ENCODE peak calls at places on chromosomes 7 and 10, in seven cellular contexts. D is A549, N is HT1080, S is T follicular helper cell, P is SK-N-SH, F is RWPE1, C is C1 segment of cervical spinal cord. B is an unnamed sample.

GRCh38 chr7:46551603-46552002 is 630.5 kb upstream of the IGFBP3 start:
- DNase-seq in P (no peak), S (no peak), N (no peak), C (no peak), D (no peak), F (no peak), B (no peak)

GRCh38 chr10:241451-241850 is 106.2 kb downstream of the ZMYND11 start:
- DNase-seq in S (no peak), C (no peak), N (no peak), D (no peak), P (no peak), F (no peak), B (no peak)

GRCh38 chr10:21488246-21488953 is 37.1 kb downstream of the SKIDA1 start:
- DNase-seq in S (no peak), D (peak), C (no peak), N (no peak), P (no peak), F (no peak), B (no peak)

GRCh38 chr7:70884809-70885208 is 247.1 kb upstream of the GALNT17 start:
- DNase-seq in F (no peak), D (no peak), C (no peak), P (no peak), S (no peak), N (no peak), B (no peak)

GRCh38 chr10:133590226-133590969 is 25.0 kb upstream of the SYCE1 start:
- DNase-seq in D (no peak), N (no peak), S (no peak), F (no peak), P (no peak), C (no peak), B (no peak)

GRCh38 chr7:26369519-26370385 is 78.1 kb downstream of the SNX10 start:
- DNase-seq in F (peak), S (peak), N (peak), D (peak), P (peak), C (no peak), B (peak)

GRCh38 chr7:27134392-27134791 is 3.8 kb upstream of the HOXA4 start:
- DNase-seq in F (peak), C (no peak), S (no peak), D (no peak), N (peak), P (no peak), B (peak)

GRCh38 chr10:92290076-92290836 is 622 bp downstream of the CPEB3 start:
- DNase-seq in S (peak), C (peak), N (peak), P (no peak), D (peak), F (peak), B (no peak)

GRCh38 chr10:125159932-125160855 is at the start of gene CTBP2:
- DNase-seq in C (no peak), D (peak), P (peak), S (no peak), N (peak), F (no peak), B (no peak)

GRCh38 chr10:131242007-131242406 is 69.5 kb downstream of the TCERG1L start:
- DNase-seq in F (no peak), N (peak), C (no peak), P (peak), S (no peak), D (peak), B (no peak)

GRCh38 chr7:217781-218180 is 25.4 kb downstream of the FAM20C start:
- DNase-seq in D (no peak), P (no peak), N (no peak), F (no peak), C (no peak), S (no peak), B (no peak)

GRCh38 chr7:88106430-88106829 is 113.4 kb downstream of the SRI start:
- DNase-seq in S (no peak), F (no peak), D (no peak), P (no peak), N (no peak), C (no peak), B (no peak)

GRCh38 chr10:94546058-94546595 is 539 bp downstream of the HELLS start:
- DNase-seq in S (no peak), F (peak), D (peak), P (peak), C (no peak), N (peak), B (no peak)

GRCh38 chr10:43102063-43102828 is 25.4 kb downstream of the RET start:
- DNase-seq in N (no peak), C (no peak), P (no peak), F (no peak), S (no peak), D (no peak), B (no peak)

GRCh38 chr10:107831772-107832171 is 667.3 kb upstream of the SORCS1 start:
- DNase-seq in N (no peak), C (no peak), S (no peak), D (no peak), F (no peak), P (no peak), B (no peak)

GRCh38 chr10:5895804-5896203 is 5.8 kb downstream of the FBH1 start:
- DNase-seq in S (no peak), F (no peak), P (no peak), D (no peak), C (no peak), N (no peak), B (no peak)

GRCh38 chr10:7397636-7398035 is 13.2 kb downstream of the SFMBT2 start:
- DNase-seq in N (no peak), C (no peak), P (no peak), F (no peak), S (no peak), D (no peak), B (no peak)

GRCh38 chr7:135899458-135899857 is 77.7 kb downstream of the MTPN start:
- DNase-seq in S (no peak), D (no peak), C (no peak), P (no peak), F (no peak), N (no peak), B (no peak)

GRCh38 chr10:98045785-98046389 is 15.5 kb upstream of the CRTAC1 start:
- DNase-seq in N (peak), P (peak), C (no peak), S (peak), D (peak), F (peak), B (no peak)

GRCh38 chr10:63115732-63116383 is 17.3 kb upstream of the NRBF2 start:
- DNase-seq in N (no peak), S (no peak), D (peak), F (peak), P (no peak), C (peak), B (peak)

GRCh38 chr7:134702366-134703240 is 56.0 kb downstream of the BPGM start:
- DNase-seq in C (no peak), F (no peak), D (no peak), P (no peak), N (no peak), S (no peak), B (no peak)

GRCh38 chr10:129845081-129845823 is 118.8 kb downstream of the EBF3 start:
- DNase-seq in S (no peak), P (no peak), C (no peak), F (no peak), D (no peak), N (no peak), B (no peak)

GRCh38 chr7:128322040-128322643 is 21.6 kb downstream of the RBM28 start:
- DNase-seq in N (peak), P (peak), D (peak), C (no peak), F (peak), S (no peak), B (peak)

GRCh38 chr7:74083928-74084721 is 521 bp downstream of the LIMK1 start:
- DNase-seq in D (peak), P (peak), C (no peak), S (no peak), F (peak), N (peak), B (no peak)

GRCh38 chr10:58064714-58065528 is 202.8 kb downstream of the IPMK start:
- DNase-seq in S (no peak), D (peak), F (peak), C (no peak), P (peak), N (peak), B (peak)

GRCh38 chr7:124322561-124322960 is 289.7 kb upstream of the TMEM229A start:
- DNase-seq in C (no peak), D (no peak), N (peak), F (peak), P (no peak), S (no peak), B (no peak)

GRCh38 chr7:93723424-93724124 is 149.1 kb upstream of the CALCR start:
- DNase-seq in S (no peak), F (no peak), D (no peak), N (no peak), C (no peak), P (no peak), B (no peak)

GRCh38 chr10:124285587-124286527 is 132.9 kb downstream of the OAT start:
- DNase-seq in P (no peak), F (no peak), S (no peak), D (no peak), N (no peak), C (no peak), B (no peak)

GRCh38 chr10:75809003-75809402 is 377.6 kb downstream of the LRMDA start:
- DNase-seq in P (no peak), D (no peak), F (no peak), C (no peak), N (no peak), S (no peak), B (no peak)

B was measured in AG09309.